ENCODE peak calls at places on chromosome 22, in eight cellular contexts. F is retina; X is naive thymus-derived CD8-positive, alpha-beta T cell; E is astrocyte of the spinal cord; U is NK-92 treated with Interleukin-12 subunit alpha and Interleukin-12 subunit beta, amount 100 ng/mL, for 24 hours; Z is kidney glomerular epithelial cell; H is effector memory CD8-positive, alpha-beta T cell; P is skeletal muscle cell. O is an unnamed sample.

GRCh38 chr22:30694638-30695350 is at the start of gene OSBP2:
- DNase-seq in F (peak; percentile 84), X (peak; percentile 5), E (no peak), U (no peak), Z (no peak), H (no peak), P (no peak), O (no peak)

GRCh38 chr22:21927174-21927823 is 25.3 kb downstream of the PPM1F start:
- DNase-seq in F (no peak), X (no peak), E (no peak), U (no peak), Z (no peak), H (no peak), P (no peak), O (no peak)

GRCh38 chr22:35854334-35854733 is 136.7 kb downstream of the APOL5 start:
- DNase-seq in F (no peak), X (no peak), E (no peak), U (no peak), Z (no peak), H (no peak), P (no peak), O (no peak)

GRCh38 chr22:32348031-32348611 is 9.5 kb upstream of the RFPL3 start:
- DNase-seq in F (no peak), X (no peak), E (no peak), U (no peak), Z (no peak), H (no peak), P (no peak), O (no peak)

GRCh38 chr22:17171016-17171312 is 11.9 kb upstream of the HDHD5 start:
- DNase-seq in F (no peak), X (no peak), E (no peak), U (no peak), Z (peak; percentile 59), H (no peak), P (no peak), O (no peak)

GRCh38 chr22:38788016-38788415 is 5.9 kb downstream of the DNAL4 start:
- DNase-seq in F (no peak), X (no peak), E (peak; percentile 55), U (no peak), Z (no peak), H (no peak), P (no peak), O (no peak)

GRCh38 chr22:24824915-24825314 is 18.9 kb downstream of the SGSM1 start:
- DNase-seq in F (no peak), X (no peak), E (no peak), U (no peak), Z (no peak), H (no peak), P (no peak), O (no peak)

GRCh38 chr22:19842386-19843106 is 12.1 kb downstream of the GNB1L start:
- DNase-seq in F (peak; percentile 23), X (no peak), E (no peak), U (no peak), Z (no peak), H (no peak), P (no peak), O (no peak)

GRCh38 chr22:43180670-43181069 is 6.3 kb downstream of the TTLL12 start:
- DNase-seq in F (no peak), X (no peak), E (no peak), U (no peak), Z (no peak), H (no peak), P (no peak), O (no peak)

GRCh38 chr22:22578702-22579424 is 19.8 kb upstream of the PRAME start:
- DNase-seq in F (peak; percentile 39), X (no peak), E (peak; percentile 13), U (no peak), Z (peak; percentile 69), H (no peak), P (peak; percentile 36), O (peak; percentile 42)

GRCh38 chr22:19879996-19880785 is 25.5 kb upstream of the GNB1L start:
- DNase-seq in F (peak; percentile 12), X (no peak), E (no peak), U (no peak), Z (no peak), H (no peak), P (no peak), O (no peak)

GRCh38 chr22:40423882-40424640 is 53.7 kb downstream of the SGSM3 start:
- DNase-seq in F (no peak), X (no peak), E (no peak), U (no peak), Z (no peak), H (no peak), P (no peak), O (no peak)

GRCh38 chr22:24471570-24471969 is 23.6 kb upstream of the UPB1 start:
- DNase-seq in F (no peak), X (no peak), E (peak; percentile 85), U (no peak), Z (peak; percentile 4), H (no peak), P (peak; percentile 73), O (no peak)

GRCh38 chr22:50178471-50178864 is 7.2 kb upstream of the TRABD start:
- DNase-seq in F (no peak), X (no peak), E (no peak), U (no peak), Z (no peak), H (no peak), P (no peak), O (no peak)

GRCh38 chr22:17350292-17350691 is 19.0 kb upstream of the CECR2 start:
- DNase-seq in F (no peak), X (no peak), E (no peak), U (no peak), Z (peak; percentile 36), H (no peak), P (no peak), O (no peak)

GRCh38 chr22:38831166-38831945 is 12.5 kb downstream of the NPTXR start:
- DNase-seq in F (no peak), X (no peak), E (peak; percentile 37), U (peak; percentile 33), Z (peak; percentile 39), H (no peak), P (peak; percentile 8), O (peak; percentile 63)

GRCh38 chr22:45922256-45922655 is 54.7 kb downstream of the WNT7B start:
- DNase-seq in F (no peak), X (no peak), E (no peak), U (no peak), Z (no peak), H (no peak), P (no peak), O (no peak)

GRCh38 chr22:45910928-45911467 is 66.0 kb downstream of the WNT7B start:
- DNase-seq in F (no peak), X (no peak), E (no peak), U (no peak), Z (no peak), H (no peak), P (no peak), O (no peak)

GRCh38 chr22:42930810-42931420 is 73.8 kb upstream of the ARFGAP3 start:
- DNase-seq in F (no peak), X (no peak), E (no peak), U (no peak), Z (no peak), H (no peak), P (no peak), O (peak; percentile 64)

GRCh38 chr22:24400726-24401596 is 26.4 kb upstream of the ADORA2A start:
- DNase-seq in F (no peak), X (no peak), E (no peak), U (no peak), Z (no peak), H (no peak), P (no peak), O (no peak)

GRCh38 chr22:44012172-44012571 is 11.9 kb upstream of the PARVB start:
- DNase-seq in F (no peak), X (no peak), E (no peak), U (no peak), Z (no peak), H (no peak), P (no peak), O (no peak)

GRCh38 chr22:50600541-50600940 is at the start of gene MAPK8IP2:
- DNase-seq in F (no peak), X (no peak), E (no peak), U (no peak), Z (no peak), H (no peak), P (no peak), O (no peak)

GRCh38 chr22:23020659-23021293 is 49.5 kb upstream of the GNAZ start:
- DNase-seq in F (no peak), X (no peak), E (no peak), U (no peak), Z (no peak), H (no peak), P (no peak), O (no peak)

GRCh38 chr22:24807284-24807950 is 1.4 kb downstream of the SGSM1 start:
- DNase-seq in F (peak; percentile 70), X (no peak), E (no peak), U (no peak), Z (no peak), H (no peak), P (no peak), O (no peak)

GRCh38 chr22:34850010-34850409 is 215.9 kb upstream of the ISX start:
- DNase-seq in F (no peak), X (no peak), E (peak; percentile 23), U (no peak), Z (no peak), H (no peak), P (peak; percentile 23), O (peak; percentile 97)

GRCh38 chr22:29216873-29217666 is 11.4 kb downstream of the EMID1 start:
- DNase-seq in F (no peak), X (no peak), E (no peak), U (peak; percentile 29), Z (no peak), H (no peak), P (peak; percentile 20), O (no peak)

GRCh38 chr22:46056169-46057041 is 79.4 kb upstream of the WNT7B start:
- DNase-seq in F (no peak), X (no peak), E (peak; percentile 60), U (no peak), Z (peak; percentile 21), H (no peak), P (no peak), O (peak; percentile 42)

GRCh38 chr22:38756631-38757463 is 1.0 kb upstream of the SUN2 start:
- DNase-seq in F (no peak), X (no peak), E (no peak), U (no peak), Z (no peak), H (no peak), P (no peak), O (no peak)

GRCh38 chr22:29030016-29030617 is 31.5 kb downstream of the C22orf31 start:
- DNase-seq in F (peak; percentile 44), X (no peak), E (peak; percentile 76), U (no peak), Z (peak; percentile 72), H (no peak), P (peak; percentile 9), O (peak; percentile 25)

GRCh38 chr22:24981066-24981465 is 28.6 kb downstream of the KIAA1671 start:
- DNase-seq in F (no peak), X (no peak), E (no peak), U (no peak), Z (no peak), H (no peak), P (no peak), O (no peak)

GRCh38 chr22:49824936-49825335 is 2.7 kb downstream of the BRD1 start:
- DNase-seq in F (no peak), X (no peak), E (no peak), U (no peak), Z (no peak), H (no peak), P (no peak), O (no peak)

GRCh38 chr22:35888181-35888870 is 140.3 kb downstream of the RBFOX2 start:
- DNase-seq in F (no peak), X (no peak), E (no peak), U (no peak), Z (peak; percentile 37), H (no peak), P (no peak), O (peak; percentile 23)

GRCh38 chr22:36900880-36901279 is 12.5 kb upstream of the CSF2RB start:
- DNase-seq in F (no peak), X (no peak), E (no peak), U (no peak), Z (no peak), H (no peak), P (no peak), O (no peak)